ENCODE peak calls at places on chromosomes 3 and 15, in nine cellular contexts. One of them, this sample, is unnamed.

GRCh38 chr15:83430436-83430835 is 16.7 kb upstream of the SH3GL3 start:
- DNase-seq in Peyer's patch: no peak
- DNase-seq in neuronal stem cell: no peak
- DNase-seq in left ventricle myocardium inferior: no peak
- DNase-seq in body of pancreas: no peak
- DNase-seq in adrenal gland: no peak
- DNase-seq in psoas muscle: no peak
- DNase-seq in ovary: no peak
- DNase-seq in lower lobe of right lung: no peak
- DNase-seq in this sample: no peak

GRCh38 chr3:190325923-190326322 is 3.7 kb upstream of the CLDN1 start:
- DNase-seq in lower lobe of right lung: no peak
- DNase-seq in Peyer's patch: no peak
- DNase-seq in psoas muscle: no peak
- DNase-seq in adrenal gland: no peak
- DNase-seq in body of pancreas: no peak
- DNase-seq in ovary: no peak
- DNase-seq in neuronal stem cell: no peak
- DNase-seq in left ventricle myocardium inferior: no peak
- DNase-seq in this sample: no peak

GRCh38 chr3:107431048-107431297 is 53.7 kb downstream of the CCDC54 start:
- DNase-seq in ovary: no peak
- DNase-seq in adrenal gland: peak; percentile 59
- DNase-seq in neuronal stem cell: no peak
- DNase-seq in Peyer's patch: no peak
- DNase-seq in psoas muscle: no peak
- DNase-seq in left ventricle myocardium inferior: peak; percentile 40
- DNase-seq in body of pancreas: no peak
- DNase-seq in lower lobe of right lung: no peak
- DNase-seq in this sample: no peak

GRCh38 chr15:78061963-78062427 is 15.5 kb downstream of the TBC1D2B start:
- DNase-seq in lower lobe of right lung: no peak
- DNase-seq in adrenal gland: peak; percentile 71
- DNase-seq in body of pancreas: no peak
- DNase-seq in Peyer's patch: no peak
- DNase-seq in left ventricle myocardium inferior: no peak
- DNase-seq in psoas muscle: no peak
- DNase-seq in ovary: no peak
- DNase-seq in neuronal stem cell: no peak
- DNase-seq in this sample: no peak

GRCh38 chr3:104816008-104816407 is 550.7 kb upstream of the ALCAM start:
- DNase-seq in ovary: no peak
- DNase-seq in neuronal stem cell: no peak
- DNase-seq in lower lobe of right lung: no peak
- DNase-seq in Peyer's patch: no peak
- DNase-seq in body of pancreas: no peak
- DNase-seq in psoas muscle: no peak
- DNase-seq in left ventricle myocardium inferior: no peak
- DNase-seq in adrenal gland: no peak
- DNase-seq in this sample: no peak

GRCh38 chr3:157514371-157514919 is 11.2 kb upstream of the VEPH1 start:
- DNase-seq in left ventricle myocardium inferior: no peak
- DNase-seq in neuronal stem cell: no peak
- DNase-seq in lower lobe of right lung: no peak
- DNase-seq in psoas muscle: no peak
- DNase-seq in body of pancreas: no peak
- DNase-seq in ovary: no peak
- DNase-seq in Peyer's patch: no peak
- DNase-seq in adrenal gland: no peak
- DNase-seq in this sample: no peak

GRCh38 chr3:126389112-126389791 is 5.5 kb upstream of the CFAP100 start:
- DNase-seq in psoas muscle: peak; percentile 91
- DNase-seq in ovary: peak; percentile 87
- DNase-seq in body of pancreas: peak; percentile 98
- DNase-seq in lower lobe of right lung: peak; percentile 97
- DNase-seq in left ventricle myocardium inferior: peak; percentile 90
- DNase-seq in neuronal stem cell: peak; percentile 89
- DNase-seq in Peyer's patch: peak; percentile 82
- DNase-seq in adrenal gland: peak; percentile 96
- DNase-seq in this sample: peak; percentile 85

GRCh38 chr3:184912166-184912565 is 100.2 kb downstream of the VPS8 start:
- DNase-seq in adrenal gland: no peak
- DNase-seq in ovary: no peak
- DNase-seq in psoas muscle: no peak
- DNase-seq in Peyer's patch: no peak
- DNase-seq in lower lobe of right lung: no peak
- DNase-seq in body of pancreas: no peak
- DNase-seq in neuronal stem cell: no peak
- DNase-seq in left ventricle myocardium inferior: no peak
- DNase-seq in this sample: no peak

GRCh38 chr3:194140520-194141414 is 4.8 kb downstream of the HES1 start:
- DNase-seq in psoas muscle: peak; percentile 57
- DNase-seq in adrenal gland: peak; percentile 57
- DNase-seq in body of pancreas: peak; percentile 62
- DNase-seq in lower lobe of right lung: peak; percentile 74
- DNase-seq in left ventricle myocardium inferior: peak; percentile 68
- DNase-seq in Peyer's patch: peak; percentile 70
- DNase-seq in ovary: peak; percentile 80
- DNase-seq in neuronal stem cell: peak; percentile 44
- DNase-seq in this sample: peak; percentile 82

GRCh38 chr3:188242426-188243123 is 88.6 kb downstream of the LPP start:
- DNase-seq in left ventricle myocardium inferior: no peak
- DNase-seq in lower lobe of right lung: no peak
- DNase-seq in ovary: no peak
- DNase-seq in Peyer's patch: no peak
- DNase-seq in neuronal stem cell: no peak
- DNase-seq in adrenal gland: no peak
- DNase-seq in psoas muscle: no peak
- DNase-seq in body of pancreas: no peak
- DNase-seq in this sample: no peak
- H3K4me1 ChIP-seq in left ventricle myocardium inferior: peaks cover 87% of the 10 kb centered on the region
- H3K4me1 ChIP-seq in lower lobe of right lung: no peaks in the 10 kb centered on the region
- H3K4me1 ChIP-seq in ovary: peaks cover 12% of the 10 kb centered on the region
- H3K4me1 ChIP-seq in Peyer's patch: no peaks in the 10 kb centered on the region
- H3K4me1 ChIP-seq in neuronal stem cell: no peaks in the 10 kb centered on the region
- H3K4me1 ChIP-seq in adrenal gland: peaks cover 8% of the 10 kb centered on the region
- H3K4me1 ChIP-seq in psoas muscle: peaks cover 46% of the 10 kb centered on the region
- H3K4me1 ChIP-seq in body of pancreas: peaks cover 12% of the 10 kb centered on the region
- H3K4me1 ChIP-seq in this sample: peaks cover 34% of the 10 kb centered on the region

GRCh38 chr3:50169232-50169631 is 14.1 kb downstream of the SEMA3F start:
- DNase-seq in adrenal gland: no peak
- DNase-seq in psoas muscle: no peak
- DNase-seq in body of pancreas: no peak
- DNase-seq in lower lobe of right lung: no peak
- DNase-seq in neuronal stem cell: no peak
- DNase-seq in Peyer's patch: no peak
- DNase-seq in ovary: no peak
- DNase-seq in left ventricle myocardium inferior: no peak
- DNase-seq in this sample: no peak

GRCh38 chr3:50169858-50170257 is 14.7 kb downstream of the SEMA3F start:
- DNase-seq in lower lobe of right lung: no peak
- DNase-seq in neuronal stem cell: no peak
- DNase-seq in ovary: no peak
- DNase-seq in body of pancreas: no peak
- DNase-seq in psoas muscle: no peak
- DNase-seq in left ventricle myocardium inferior: no peak
- DNase-seq in adrenal gland: no peak
- DNase-seq in Peyer's patch: no peak
- DNase-seq in this sample: no peak

GRCh38 chr3:50168388-50168787 is 13.3 kb downstream of the SEMA3F start:
- DNase-seq in lower lobe of right lung: no peak
- DNase-seq in psoas muscle: no peak
- DNase-seq in adrenal gland: no peak
- DNase-seq in neuronal stem cell: peak; percentile 70
- DNase-seq in Peyer's patch: no peak
- DNase-seq in ovary: no peak
- DNase-seq in left ventricle myocardium inferior: peak; percentile 41
- DNase-seq in body of pancreas: no peak
- DNase-seq in this sample: no peak

GRCh38 chr3:50167782-50168317 is 12.7 kb downstream of the SEMA3F start:
- DNase-seq in left ventricle myocardium inferior: no peak
- DNase-seq in neuronal stem cell: no peak
- DNase-seq in body of pancreas: no peak
- DNase-seq in ovary: no peak
- DNase-seq in Peyer's patch: no peak
- DNase-seq in adrenal gland: no peak
- DNase-seq in lower lobe of right lung: no peak
- DNase-seq in psoas muscle: no peak
- DNase-seq in this sample: no peak

DNA sequence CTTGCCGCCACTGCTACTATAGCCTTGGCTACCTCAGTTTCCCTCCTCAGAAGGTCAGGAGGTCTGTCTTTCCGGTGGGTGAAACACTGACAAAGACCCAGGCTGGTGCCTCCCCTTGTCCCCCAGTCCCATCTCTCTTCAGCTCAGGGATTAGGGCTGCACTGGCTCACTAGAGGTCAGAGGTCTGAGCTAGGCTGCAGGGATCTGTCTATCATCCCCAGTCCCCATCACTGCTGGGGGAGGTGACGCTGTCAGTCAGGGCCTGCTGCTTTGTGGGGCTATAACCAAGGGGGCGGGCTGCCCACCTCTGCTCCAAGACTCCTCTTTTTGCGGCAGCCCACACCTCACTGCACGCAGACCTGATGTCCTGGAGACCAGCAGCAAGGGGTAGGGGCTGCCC is 13.7 kb downstream of the SEMA3F start:
- DNase-seq in psoas muscle: no peak
- DNase-seq in lower lobe of right lung: no peak
- DNase-seq in Peyer's patch: no peak
- DNase-seq in left ventricle myocardium inferior: no peak
- DNase-seq in adrenal gland: no peak
- DNase-seq in body of pancreas: no peak
- DNase-seq in ovary: no peak
- DNase-seq in neuronal stem cell: peak; percentile 81
- DNase-seq in this sample: no peak
- H3K4me1 ChIP-seq in psoas muscle: peaks cover 92% of the 10 kb centered on the region
- H3K4me1 ChIP-seq in lower lobe of right lung: peaks cover 84% of the 10 kb centered on the region
- H3K4me1 ChIP-seq in Peyer's patch: peaks cover 6% of the 10 kb centered on the region
- H3K4me1 ChIP-seq in left ventricle myocardium inferior: peaks cover 94% of the 10 kb centered on the region
- H3K4me1 ChIP-seq in adrenal gland: peaks cover 14% of the 10 kb centered on the region
- H3K4me1 ChIP-seq in body of pancreas: peaks cover 27% of the 10 kb centered on the region
- H3K4me1 ChIP-seq in ovary: peaks cover 23% of the 10 kb centered on the region
- H3K4me1 ChIP-seq in neuronal stem cell: peaks cover 43% of the 10 kb centered on the region
- H3K4me1 ChIP-seq in this sample: peaks cover 19% of the 10 kb centered on the region

DNA sequence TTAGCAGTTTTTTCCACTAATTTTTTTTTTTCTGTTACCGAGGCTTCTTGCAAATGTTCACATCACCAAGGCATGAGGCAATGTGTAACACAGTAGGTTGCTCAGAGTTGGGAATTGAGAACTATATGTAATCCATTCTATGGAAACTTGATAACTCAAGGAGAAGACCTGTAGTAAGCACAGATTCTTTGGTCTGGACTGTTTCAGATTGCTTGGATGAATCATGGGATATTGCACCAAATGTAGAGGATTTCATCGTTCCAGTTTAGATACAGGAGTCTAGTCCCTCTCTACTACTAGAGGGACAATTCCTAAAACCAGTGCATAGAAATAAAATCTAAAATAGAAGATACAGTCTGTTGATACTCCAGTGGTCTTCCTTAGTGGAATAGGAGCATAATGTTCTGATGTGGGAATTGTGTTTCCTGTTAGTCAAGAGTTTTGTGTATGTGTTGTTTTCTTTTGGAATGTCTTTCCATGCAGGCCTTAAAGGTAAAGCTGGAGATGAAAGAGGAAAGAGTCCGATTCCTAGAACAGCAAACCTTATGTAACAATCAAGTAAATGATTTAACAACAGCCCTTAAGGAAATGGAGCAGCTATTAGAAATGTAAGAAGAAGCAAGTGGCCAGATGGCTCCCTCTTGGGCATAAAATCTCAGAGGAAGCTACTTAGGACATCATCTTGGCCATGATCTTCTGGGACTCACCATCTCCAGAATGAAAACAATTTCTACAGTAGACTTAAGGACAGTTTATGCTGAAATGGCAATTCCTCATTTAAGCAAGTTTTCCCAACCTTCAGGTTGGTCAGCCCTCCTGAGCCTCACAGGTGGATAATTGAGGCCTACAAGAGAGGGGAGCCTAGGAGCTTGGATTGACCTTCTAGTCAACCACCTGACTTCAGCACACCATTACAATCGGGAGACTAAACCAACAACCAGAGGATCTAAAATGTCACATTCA is 10.7 kb downstream of the KNSTRN start:
- DNase-seq in lower lobe of right lung: no peak
- DNase-seq in body of pancreas: no peak
- DNase-seq in adrenal gland: no peak
- DNase-seq in ovary: no peak
- DNase-seq in neuronal stem cell: no peak
- DNase-seq in psoas muscle: no peak
- DNase-seq in Peyer's patch: no peak
- DNase-seq in left ventricle myocardium inferior: no peak
- DNase-seq in this sample: no peak
- H3K4me1 ChIP-seq in lower lobe of right lung: peaks cover 3% of the 10 kb centered on the region
- H3K4me1 ChIP-seq in body of pancreas: peaks cover 8% of the 10 kb centered on the region
- H3K4me1 ChIP-seq in adrenal gland: peaks cover 6% of the 10 kb centered on the region
- H3K4me1 ChIP-seq in ovary: no peaks in the 10 kb centered on the region
- H3K4me1 ChIP-seq in neuronal stem cell: no peaks in the 10 kb centered on the region
- H3K4me1 ChIP-seq in psoas muscle: peaks cover 8% of the 10 kb centered on the region
- H3K4me1 ChIP-seq in Peyer's patch: no peaks in the 10 kb centered on the region
- H3K4me1 ChIP-seq in left ventricle myocardium inferior: peaks cover 4% of the 10 kb centered on the region
- H3K4me1 ChIP-seq in this sample: no peaks in the 10 kb centered on the region

GRCh38 chr3:168802761-168803160 is 707.0 kb upstream of the GOLIM4 start:
- DNase-seq in Peyer's patch: no peak
- DNase-seq in psoas muscle: no peak
- DNase-seq in ovary: no peak
- DNase-seq in left ventricle myocardium inferior: no peak
- DNase-seq in lower lobe of right lung: no peak
- DNase-seq in neuronal stem cell: no peak
- DNase-seq in adrenal gland: no peak
- DNase-seq in body of pancreas: no peak
- DNase-seq in this sample: no peak

GRCh38 chr3:168801792-168802191 is 706.1 kb upstream of the GOLIM4 start:
- DNase-seq in lower lobe of right lung: no peak
- DNase-seq in neuronal stem cell: no peak
- DNase-seq in left ventricle myocardium inferior: no peak
- DNase-seq in adrenal gland: no peak
- DNase-seq in body of pancreas: no peak
- DNase-seq in Peyer's patch: no peak
- DNase-seq in ovary: no peak
- DNase-seq in psoas muscle: no peak
- DNase-seq in this sample: peak; percentile 8

GRCh38 chr3:168807426-168807825 is 711.7 kb upstream of the GOLIM4 start:
- DNase-seq in left ventricle myocardium inferior: no peak
- DNase-seq in Peyer's patch: no peak
- DNase-seq in psoas muscle: no peak
- DNase-seq in neuronal stem cell: peak; percentile 33
- DNase-seq in ovary: no peak
- DNase-seq in lower lobe of right lung: no peak
- DNase-seq in adrenal gland: no peak
- DNase-seq in body of pancreas: no peak
- DNase-seq in this sample: no peak

DNA sequence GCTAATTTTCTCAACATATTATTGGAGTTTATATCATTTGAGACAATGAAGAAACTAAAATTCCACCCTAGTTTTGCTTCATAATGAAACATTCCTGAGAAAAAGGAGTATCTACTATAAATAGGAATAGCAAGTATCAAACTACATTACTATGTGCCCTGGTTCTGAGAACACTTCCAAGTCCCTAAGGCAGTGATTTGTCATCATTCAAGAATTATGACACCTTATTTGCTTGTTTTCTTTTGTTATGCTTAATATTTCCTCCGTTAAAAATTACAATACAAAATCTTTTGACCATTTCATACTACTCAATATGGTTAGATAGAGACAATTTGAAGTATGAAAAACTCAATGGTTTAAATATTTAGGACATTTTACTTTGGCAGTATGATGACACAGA is 707.8 kb upstream of the GOLIM4 start:
- DNase-seq in psoas muscle: no peak
- DNase-seq in adrenal gland: no peak
- DNase-seq in body of pancreas: no peak
- DNase-seq in ovary: no peak
- DNase-seq in lower lobe of right lung: no peak
- DNase-seq in Peyer's patch: no peak
- DNase-seq in left ventricle myocardium inferior: no peak
- DNase-seq in neuronal stem cell: no peak
- DNase-seq in this sample: no peak
- H3K4me1 ChIP-seq in psoas muscle: no peaks in the 10 kb centered on the region
- H3K4me1 ChIP-seq in adrenal gland: no peaks in the 10 kb centered on the region
- H3K4me1 ChIP-seq in body of pancreas: no peaks in the 10 kb centered on the region
- H3K4me1 ChIP-seq in ovary: no peaks in the 10 kb centered on the region
- H3K4me1 ChIP-seq in lower lobe of right lung: no peaks in the 10 kb centered on the region
- H3K4me1 ChIP-seq in Peyer's patch: no peaks in the 10 kb centered on the region
- H3K4me1 ChIP-seq in left ventricle myocardium inferior: no peaks in the 10 kb centered on the region
- H3K4me1 ChIP-seq in neuronal stem cell: peaks cover 29% of the 10 kb centered on the region
- H3K4me1 ChIP-seq in this sample: peaks cover 15% of the 10 kb centered on the region

This sample was measured in PC-9.